ENCODE peak calls at places on chromosomes 2 and 18, in four cellular contexts. W is NCI-H748 treated with DMSO at 0.1 percent for 48 hours; L is effector memory CD8-positive, alpha-beta T cell; F is naive thymus-derived CD4-positive, alpha-beta T cell. Y is an unnamed sample.

GRCh38 chr2:226798422-226799210 is 1.0 kb downstream of the IRS1 start:
- DNase-seq in F (peak; percentile 53), W (peak; percentile 21), L (peak; percentile 24), Y (no peak)

GRCh38 chr2:235723811-235724465 is 230.1 kb downstream of the AGAP1 start:
- DNase-seq in L (no peak), F (no peak), W (no peak), Y (no peak)

GRCh38 chr2:8027387-8027786 is 654.5 kb upstream of the ID2 start:
- DNase-seq in W (no peak), L (no peak), F (no peak), Y (no peak)

GRCh38 chr2:219285894-219286425 is 6.8 kb downstream of the DNAJB2 start:
- DNase-seq in L (no peak), W (no peak), F (no peak), Y (no peak)

GRCh38 chr2:85445316-85446295 is 27.1 kb downstream of the SH2D6 start:
- DNase-seq in W (no peak), F (no peak), L (no peak), Y (no peak)

GRCh38 chr18:50194623-50195532 is at the start of gene MYO5B:
- DNase-seq in F (peak; percentile 35), W (peak; percentile 57), L (no peak), Y (no peak)

GRCh38 chr2:37676274-37676673 is 4.8 kb upstream of the CDC42EP3 start:
- DNase-seq in L (no peak), W (no peak), F (no peak), Y (no peak)

GRCh38 chr2:225668606-225669266 is 269.2 kb downstream of the NYAP2 start:
- DNase-seq in W (peak; percentile 77), F (peak; percentile 50), L (peak; percentile 10), Y (no peak)

GRCh38 chr2:22691666-22692065 is 693.3 kb upstream of the KLHL29 start:
- DNase-seq in W (no peak), F (no peak), L (no peak), Y (no peak)

GRCh38 chr2:204170419-204170818 is 233.9 kb downstream of the ICOS start:
- DNase-seq in W (no peak), L (no peak), F (no peak), Y (no peak)